ENCODE peak calls at places on chromosomes 3 and 15, in six cellular contexts. G is cardiac muscle cell, E is epithelial cell of proximal tubule, A is left colon, R is NCI-H146, Z is AML-193. H is an unnamed sample.

GRCh38 chr3:40584625-40585189 is 59.9 kb downstream of the ZNF621 start:
- DNase-seq in G (peak; percentile 92), E (no peak), A (peak; percentile 67), R (peak; percentile 40), Z (peak; percentile 63), H (peak; percentile 78)

GRCh38 chr3:46566040-46566631 is at the start of gene LRRC2:
- DNase-seq in G (peak; percentile 85), E (no peak), A (peak; percentile 49), R (no peak), Z (no peak), H (peak; percentile 96)

GRCh38 chr3:65098400-65098799 is 410.6 kb upstream of the ADAMTS9 start:
- DNase-seq in G (no peak), E (no peak), A (no peak), R (no peak), Z (no peak), H (no peak)

GRCh38 chr15:31296304-31297220 is 30.1 kb upstream of the KLF13 start:
- DNase-seq in G (no peak), E (peak; percentile 29), A (peak; percentile 66), R (peak; percentile 97), Z (no peak), H (no peak)

GRCh38 chr3:8962226-8962861 is 928 bp downstream of the RAD18 start:
- DNase-seq in G (no peak), E (no peak), A (no peak), R (no peak), Z (no peak), H (no peak)

GRCh38 chr3:131658115-131658514 is 155.3 kb upstream of the MRPL3 start:
- DNase-seq in G (peak; percentile 4), E (no peak), A (no peak), R (peak; percentile 9), Z (no peak), H (peak; percentile 8)

GRCh38 chr15:90818251-90819210 is 49.9 kb upstream of the FURIN start:
- DNase-seq in G (peak; percentile 21), E (no peak), A (no peak), R (no peak), Z (peak; percentile 69), H (peak; percentile 13)

GRCh38 chr3:141239551-141240281 is 8.1 kb downstream of the PXYLP1 start:
- DNase-seq in G (no peak), E (no peak), A (no peak), R (peak; percentile 57), Z (no peak), H (no peak)

GRCh38 chr3:41751597-41751996 is 210.3 kb downstream of the ULK4 start:
- DNase-seq in G (no peak), E (no peak), A (no peak), R (no peak), Z (no peak), H (no peak)

GRCh38 chr15:65638681-65639089 is 16.9 kb downstream of the SLC24A1 start:
- DNase-seq in G (peak; percentile 87), E (no peak), A (no peak), R (peak; percentile 64), Z (peak; percentile 62), H (peak; percentile 86)

GRCh38 chr3:193816656-193817311 is 223.8 kb downstream of the OPA1 start:
- DNase-seq in G (peak; percentile 80), E (no peak), A (peak; percentile 91), R (peak; percentile 97), Z (no peak), H (peak; percentile 27)

GRCh38 chr3:125116311-125117069 is 60.7 kb upstream of the HEG1 start:
- DNase-seq in G (peak; percentile 88), E (peak; percentile 63), A (no peak), R (no peak), Z (no peak), H (peak; percentile 96)

GRCh38 chr15:25670025-25670554 is 193.0 kb downstream of the ATP10A start:
- DNase-seq in G (peak; percentile 64), E (no peak), A (peak; percentile 60), R (no peak), Z (no peak), H (peak; percentile 77)

GRCh38 chr3:118960876-118961275 is 73.8 kb downstream of the IGSF11 start:
- DNase-seq in G (no peak), E (no peak), A (no peak), R (no peak), Z (no peak), H (peak; percentile 2)

GRCh38 chr3:144104146-144104545 is 132.5 kb downstream of the DIPK2A start:
- DNase-seq in G (no peak), E (no peak), A (no peak), R (peak; percentile 99), Z (no peak), H (no peak)

GRCh38 chr15:77985931-77986480 is 91.5 kb downstream of the TBC1D2B start:
- DNase-seq in G (no peak), E (no peak), A (no peak), R (no peak), Z (no peak), H (no peak)

GRCh38 chr3:38610436-38610835 is 39.1 kb downstream of the SCN5A start:
- DNase-seq in G (no peak), E (no peak), A (no peak), R (no peak), Z (no peak), H (no peak)

GRCh38 chr3:16338124-16338523 is 73.1 kb downstream of the OXNAD1 start:
- DNase-seq in G (peak; percentile 25), E (no peak), A (no peak), R (no peak), Z (peak; percentile 47), H (no peak)

GRCh38 chr15:40075298-40076044 is 33.2 kb downstream of the BMF start:
- DNase-seq in G (no peak), E (no peak), A (no peak), R (no peak), Z (no peak), H (no peak)

GRCh38 chr3:115845986-115846385 is 222.7 kb downstream of the GAP43 start:
- DNase-seq in G (no peak), E (no peak), A (no peak), R (no peak), Z (no peak), H (no peak)

GRCh38 chr15:68211656-68212320 is 6.7 kb upstream of the CALML4 start:
- DNase-seq in G (no peak), E (no peak), A (no peak), R (no peak), Z (no peak), H (no peak)

GRCh38 chr3:157089455-157090221 is 70.3 kb downstream of the CCNL1 start:
- DNase-seq in G (no peak), E (no peak), A (peak; percentile 74), R (no peak), Z (no peak), H (peak; percentile 88)

GRCh38 chr3:88005066-88005465 is 53.7 kb downstream of the CGGBP1 start:
- DNase-seq in G (peak; percentile 55), E (no peak), A (no peak), R (peak; percentile 5), Z (peak; percentile 82), H (peak; percentile 73)

GRCh38 chr3:157136647-157137387 is 23.1 kb downstream of the CCNL1 start:
- DNase-seq in G (peak; percentile 72), E (no peak), A (peak; percentile 93), R (peak; percentile 43), Z (no peak), H (peak; percentile 55)

GRCh38 chr3:106208979-106209378 is 340.2 kb upstream of the CBLB start:
- DNase-seq in G (peak; percentile 63), E (no peak), A (no peak), R (no peak), Z (no peak), H (peak; percentile 69)

GRCh38 chr3:195810455-195810845 is 1.3 kb downstream of the MUC4 start:
- DNase-seq in G (no peak), E (no peak), A (no peak), R (no peak), Z (no peak), H (no peak)

GRCh38 chr3:140004271-140004670 is 69.3 kb downstream of the CLSTN2 start:
- DNase-seq in G (no peak), E (no peak), A (no peak), R (peak; percentile 53), Z (no peak), H (no peak)

GRCh38 chr3:82281205-82281604 is 519.8 kb upstream of the GBE1 start:
- DNase-seq in G (no peak), E (no peak), A (no peak), R (no peak), Z (no peak), H (no peak)

GRCh38 chr3:20575153-20575552 is 389.1 kb upstream of the SGO1 start:
- DNase-seq in G (peak; percentile 67), E (no peak), A (no peak), R (no peak), Z (no peak), H (peak; percentile 87)

GRCh38 chr3:94114667-94115066 is 51.8 kb downstream of the NSUN3 start:
- DNase-seq in G (no peak), E (no peak), A (no peak), R (no peak), Z (no peak), H (no peak)

GRCh38 chr3:135929670-135930069 is 35.9 kb upstream of the PPP2R3A start:
- DNase-seq in G (peak; percentile 48), E (no peak), A (no peak), R (no peak), Z (no peak), H (peak; percentile 64)

GRCh38 chr15:74950078-74951000 is 6.2 kb downstream of the RPP25 start:
- DNase-seq in G (peak; percentile 80), E (no peak), A (peak; percentile 50), R (peak; percentile 55), Z (peak; percentile 68), H (peak; percentile 83)

GRCh38 chr3:51886447-51886846 is 11.0 kb upstream of the IQCF5 start:
- DNase-seq in G (no peak), E (no peak), A (no peak), R (no peak), Z (no peak), H (no peak)

GRCh38 chr3:115862824-115863223 is 239.5 kb downstream of the GAP43 start:
- DNase-seq in G (no peak), E (no peak), A (no peak), R (no peak), Z (no peak), H (no peak)

GRCh38 chr15:90529369-90530249 is at the start of gene CRTC3:
- DNase-seq in G (peak; percentile 61), E (no peak), A (peak; percentile 38), R (peak; percentile 38), Z (peak; percentile 22), H (peak; percentile 51)

GRCh38 chr3:115628075-115628412 is 4.7 kb downstream of the GAP43 start:
- DNase-seq in G (no peak), E (no peak), A (no peak), R (no peak), Z (no peak), H (no peak)

GRCh38 chr3:66353039-66353438 is 132.2 kb downstream of the SLC25A26 start:
- DNase-seq in G (no peak), E (no peak), A (no peak), R (no peak), Z (no peak), H (no peak)

GRCh38 chr3:17972889-17973558 is 230.6 kb upstream of the TBC1D5 start:
- DNase-seq in G (no peak), E (no peak), A (no peak), R (peak; percentile 20), Z (no peak), H (no peak)

GRCh38 chr3:52891615-52892081 is 5.7 kb downstream of the STIMATE start:
- DNase-seq in G (peak; percentile 53), E (peak; percentile 40), A (no peak), R (no peak), Z (peak; percentile 99), H (peak; percentile 66)

H was measured in fibroblast of the aortic adventitia.